ENCODE peak calls at places on chromosomes 3 and 15, in five cellular contexts. One of them, this sample, is unnamed.

GRCh38 chr15:43918717-43919116 is 91.9 kb downstream of the WDR76 start:
- DNase-seq in endothelial cell: no peak
- DNase-seq in H7: no peak
- DNase-seq in activated naive CD8-positive, alpha-beta T cell treated with anti-CD3 and anti-CD28 coated beads, Interleukin-2, amount 50 U/mL, for 24 hours: no peak
- DNase-seq in GM12891: no peak
- DNase-seq in this sample: no peak

GRCh38 chr15:81302605-81303204 is 21.2 kb downstream of the STARD5 start:
- DNase-seq in endothelial cell: no peak
- DNase-seq in H7: no peak
- DNase-seq in activated naive CD8-positive, alpha-beta T cell treated with anti-CD3 and anti-CD28 coated beads, Interleukin-2, amount 50 U/mL, for 24 hours: no peak
- DNase-seq in GM12891: no peak
- DNase-seq in this sample: no peak

GRCh38 chr3:189466004-189466403 is 165.2 kb upstream of the TP63 start:
- DNase-seq in endothelial cell: no peak
- DNase-seq in H7: no peak
- DNase-seq in activated naive CD8-positive, alpha-beta T cell treated with anti-CD3 and anti-CD28 coated beads, Interleukin-2, amount 50 U/mL, for 24 hours: no peak
- DNase-seq in GM12891: no peak
- DNase-seq in this sample: no peak

GRCh38 chr3:35974872-35975271 is 335.5 kb downstream of the ARPP21 start:
- DNase-seq in endothelial cell: no peak
- DNase-seq in H7: no peak
- DNase-seq in activated naive CD8-positive, alpha-beta T cell treated with anti-CD3 and anti-CD28 coated beads, Interleukin-2, amount 50 U/mL, for 24 hours: no peak
- DNase-seq in GM12891: no peak
- DNase-seq in this sample: no peak

GRCh38 chr15:94225616-94226015 is 5.7 kb upstream of the MCTP2 start:
- DNase-seq in endothelial cell: no peak
- DNase-seq in H7: no peak
- DNase-seq in activated naive CD8-positive, alpha-beta T cell treated with anti-CD3 and anti-CD28 coated beads, Interleukin-2, amount 50 U/mL, for 24 hours: no peak
- DNase-seq in GM12891: no peak
- DNase-seq in this sample: no peak

GRCh38 chr3:97979610-97980009 is 7.4 kb upstream of the RIOX2 start:
- DNase-seq in endothelial cell: no peak
- DNase-seq in H7: no peak
- DNase-seq in activated naive CD8-positive, alpha-beta T cell treated with anti-CD3 and anti-CD28 coated beads, Interleukin-2, amount 50 U/mL, for 24 hours: no peak
- DNase-seq in GM12891: no peak
- DNase-seq in this sample: no peak

GRCh38 chr3:147117631-147118030 is 288.7 kb downstream of the ZIC4 start:
- DNase-seq in endothelial cell: no peak
- DNase-seq in H7: no peak
- DNase-seq in activated naive CD8-positive, alpha-beta T cell treated with anti-CD3 and anti-CD28 coated beads, Interleukin-2, amount 50 U/mL, for 24 hours: no peak
- DNase-seq in GM12891: no peak
- DNase-seq in this sample: no peak

GRCh38 chr15:35673093-35673573 is 127.2 kb upstream of the DPH6 start:
- DNase-seq in endothelial cell: peak; percentile 44
- DNase-seq in H7: no peak
- DNase-seq in activated naive CD8-positive, alpha-beta T cell treated with anti-CD3 and anti-CD28 coated beads, Interleukin-2, amount 50 U/mL, for 24 hours: peak; percentile 2
- DNase-seq in GM12891: no peak
- DNase-seq in this sample: no peak